ENCODE peak calls at places on chromosomes 4 and X, in four cellular contexts. X is CD14-positive monocyte, N is endothelial cell, Y is heart left ventricle. V is an unnamed sample.

GRCh38 chr4:6421397-6421796 is 51.0 kb downstream of the PPP2R2C start:
- DNase-seq in N (no peak), X (no peak), Y (no peak), V (no peak)

GRCh38 chr4:38743866-38744265 is 38.9 kb downstream of the TLR10 start:
- DNase-seq in N (no peak), Y (no peak), X (no peak), V (no peak)

GRCh38 chrX:45788941-45789348 is 588.3 kb upstream of the DIPK2B start:
- DNase-seq in Y (peak), X (no peak), N (no peak), V (peak)

GRCh38 chr4:116092961-116093360 is 979.5 kb upstream of the NDST4 start:
- DNase-seq in N (no peak), X (no peak), Y (no peak), V (no peak)

GRCh38 chr4:27397886-27398285 is 537.2 kb downstream of the STIM2 start:
- DNase-seq in X (no peak), N (no peak), Y (no peak), V (no peak)

GRCh38 chr4:87105101-87105852 is 115.1 kb downstream of the KLHL8 start:
- DNase-seq in Y (no peak), N (no peak), X (no peak), V (no peak)

GRCh38 chr4:2251073-2251794 is 9.3 kb upstream of the HAUS3 start:
- DNase-seq in N (no peak), X (peak), Y (peak), V (no peak)

GRCh38 chr4:45795165-45795564 is 328.7 kb downstream of the GABRG1 start:
- DNase-seq in Y (no peak), X (no peak), N (no peak), V (no peak)

GRCh38 chr4:178137732-178138471 is 695.7 kb upstream of the AGA start:
- DNase-seq in N (no peak), Y (no peak), X (no peak), V (no peak)

GRCh38 chr4:7539659-7540058 is 104.9 kb upstream of the PSAPL1 start:
- DNase-seq in Y (peak), X (peak), N (no peak), V (peak)

GRCh38 chrX:14501312-14501711 is 28.0 kb upstream of the GLRA2 start:
- DNase-seq in N (no peak), X (no peak), Y (no peak), V (no peak)

GRCh38 chr4:24321151-24321550 is 263.2 kb downstream of the DHX15 start:
- DNase-seq in X (no peak), Y (no peak), N (no peak), V (no peak)

DNA sequence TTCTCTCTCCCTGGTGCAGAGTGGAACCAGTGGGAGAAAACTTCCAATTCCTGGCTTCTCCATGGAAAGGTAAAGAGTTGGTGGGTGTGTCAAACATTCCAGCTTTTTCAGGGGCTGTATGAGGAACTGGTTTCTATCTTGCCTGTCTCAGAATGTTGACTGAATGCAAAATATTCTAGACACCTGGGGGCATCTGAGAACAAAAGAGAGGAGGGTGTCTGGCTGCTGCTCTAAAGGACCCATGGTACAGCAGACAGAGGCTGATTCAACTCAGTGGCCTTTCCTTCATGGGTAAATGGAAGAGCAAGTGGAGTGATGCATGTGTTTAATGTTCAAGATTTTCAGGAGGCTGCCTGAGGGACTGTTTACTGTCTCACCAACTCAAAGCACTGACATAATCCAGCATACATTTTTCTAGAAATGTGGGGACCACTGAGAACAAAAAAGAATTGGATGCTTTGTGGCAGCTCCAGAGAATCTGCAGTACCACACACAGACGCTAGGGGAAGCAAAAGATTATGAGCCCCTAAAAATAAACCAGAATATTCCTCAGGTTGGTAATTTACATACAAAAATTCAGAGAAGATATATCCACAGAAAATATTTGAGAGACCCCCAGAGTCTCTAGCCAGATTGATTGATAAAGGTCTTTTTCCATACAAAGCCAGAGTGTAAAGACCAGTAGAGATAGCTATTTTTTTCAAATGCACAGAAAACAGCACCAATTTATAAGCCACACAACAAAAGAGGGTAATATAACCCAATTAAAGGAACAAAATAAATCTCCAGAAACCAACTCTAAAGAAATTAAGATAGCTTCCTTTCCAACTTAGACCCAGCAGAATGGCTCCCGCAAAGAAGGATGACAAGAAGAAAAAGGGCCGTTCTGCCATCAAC is 48.0 kb upstream of the STARD8 start:
- DNase-seq in N (no peak), X (no peak), Y (no peak), V (peak)
- TF ChIP-seq CTCF in N (peak), X (peak), Y (peak), V (peak)

GRCh38 chr4:129929052-129929451 is 833.1 kb downstream of the C4orf33 start:
- DNase-seq in Y (no peak), N (peak), X (no peak), V (peak)
- TF ChIP-seq CTCF in Y (no peak), N (peak), X (no peak), V (peak)

GRCh38 chrX:40539214-40540142 is 41.3 kb upstream of the ATP6AP2 start:
- DNase-seq in N (peak), Y (peak), X (peak), V (peak)
- TF ChIP-seq CTCF in N (no peak), Y (no peak), X (peak), V (peak)

GRCh38 chr4:111631157-111631999 is 513.9 kb upstream of the FAM241A start:
- DNase-seq in X (no peak), N (no peak), Y (no peak), V (peak)

GRCh38 chr4:111628437-111628836 is 516.8 kb upstream of the FAM241A start:
- DNase-seq in X (no peak), N (no peak), Y (no peak), V (no peak)

GRCh38 chr4:111632752-111633151 is 512.5 kb upstream of the FAM241A start:
- DNase-seq in X (no peak), Y (no peak), N (no peak), V (no peak)

GRCh38 chr4:111633663-111634266 is 511.5 kb upstream of the FAM241A start:
- DNase-seq in N (no peak), X (no peak), Y (no peak), V (no peak)

GRCh38 chr4:111630705-111631104 is 514.5 kb upstream of the FAM241A start:
- DNase-seq in N (no peak), X (no peak), Y (no peak), V (peak)
- TF ChIP-seq CTCF in N (peak), X (no peak), Y (no peak), V (no peak)

GRCh38 chrX:24294619-24295018 is 19.2 kb downstream of the SUPT20HL2 start:
- DNase-seq in Y (no peak), N (peak), X (no peak), V (peak)
- TF ChIP-seq CTCF in Y (no peak), N (no peak), X (no peak), V (peak)

DNA sequence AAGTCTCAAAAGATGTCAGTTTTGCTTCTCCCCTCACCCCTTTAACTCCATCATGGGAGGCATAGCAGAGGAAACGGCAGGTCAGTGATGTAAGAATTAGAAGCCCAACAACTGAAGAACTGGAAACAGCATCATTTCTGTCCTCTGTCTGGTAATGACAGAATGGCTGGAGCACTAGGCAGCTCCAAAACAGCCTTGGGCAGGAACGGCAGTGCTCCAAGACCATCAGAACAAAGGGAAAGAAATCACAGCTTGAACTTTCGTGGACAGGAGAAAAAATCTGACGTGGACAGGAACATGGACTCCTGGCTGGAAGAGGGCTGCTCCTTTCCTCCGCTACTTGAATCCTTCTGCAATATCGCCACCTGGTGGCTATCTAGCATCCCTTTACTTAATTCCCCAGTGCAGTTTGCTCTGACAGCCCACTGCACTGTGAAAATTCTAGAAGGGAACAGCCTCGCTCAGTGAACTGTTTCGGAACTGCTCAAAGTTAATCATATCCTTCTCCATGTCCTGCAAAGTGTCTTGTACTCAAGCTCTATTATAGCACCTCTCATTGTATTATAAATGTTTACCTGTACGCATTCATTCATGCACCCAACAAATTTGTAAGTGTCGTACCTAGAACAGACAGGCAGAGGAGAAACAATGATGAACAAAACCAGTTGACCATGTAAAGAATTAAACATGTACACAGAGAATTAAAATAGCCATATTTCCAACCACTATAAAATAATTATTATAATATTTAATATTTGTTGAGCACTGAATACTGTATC is 20.4 kb downstream of the SLC25A53 start:
- DNase-seq in Y (no peak), N (peak), X (no peak), V (peak)
- TF ChIP-seq CTCF in Y (peak), N (peak), X (peak), V (peak)

DNA sequence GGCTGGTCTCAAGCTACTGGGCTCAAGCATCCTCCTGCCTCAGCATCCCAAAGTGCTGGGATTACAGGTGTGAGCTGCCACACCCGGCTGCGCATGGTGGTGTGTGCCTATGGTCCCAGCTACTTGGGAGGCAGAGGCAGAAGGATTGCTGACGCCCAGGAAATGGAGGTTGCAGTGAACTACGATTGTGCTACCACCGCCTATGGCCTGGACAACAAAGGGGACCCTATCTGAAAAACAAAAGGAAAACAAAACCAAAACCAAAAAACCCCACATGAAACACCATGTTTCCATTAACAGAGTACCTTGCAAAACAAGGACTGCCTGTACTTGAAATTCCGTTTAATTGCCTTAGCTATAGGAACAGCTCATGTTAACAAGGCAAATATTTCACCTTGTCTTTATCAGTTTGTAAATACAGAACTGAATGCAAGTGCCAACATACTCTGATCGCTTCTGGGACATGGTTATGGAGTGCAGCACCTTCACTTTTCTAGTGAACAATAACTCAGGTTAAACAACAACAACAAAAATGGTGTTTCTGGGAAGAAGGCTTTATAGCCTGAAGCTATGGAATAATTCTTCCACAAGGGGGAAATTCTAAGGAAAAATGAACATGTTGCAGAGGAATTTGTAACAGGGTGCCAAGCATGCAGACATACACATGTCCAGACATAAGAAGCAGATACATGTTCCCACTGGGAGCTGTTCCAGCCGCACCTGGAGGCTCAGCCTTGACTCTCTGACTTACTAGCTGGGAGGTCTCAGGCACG is 73.2 kb upstream of the STS start:
- DNase-seq in Y (no peak), X (no peak), N (no peak), V (no peak)
- TF ChIP-seq CTCF in Y (no peak), X (no peak), N (no peak), V (no peak)

V was measured in NB4.